ENCODE peak calls at places on chromosomes 4 and X, in five cellular contexts. X is tibial artery, C is heart right ventricle, G is adipocyte, A is IMR-90. I is an unnamed sample.

GRCh38 chr4:171281359-171281758 is 531.8 kb upstream of the GALNTL6 start:
- DNase-seq in X (no peak), A (no peak), G (no peak), C (no peak), I (no peak)

GRCh38 chr4:152992491-152992890 is 56.4 kb downstream of the FHDC1 start:
- DNase-seq in C (no peak), A (no peak), G (no peak), X (no peak), I (no peak)

GRCh38 chrX:46582325-46582724 is 8.8 kb downstream of the CHST7 start:
- DNase-seq in G (peak; percentile 48), A (peak; percentile 41), X (no peak), C (no peak), I (no peak)

GRCh38 chrX:143869018-143869417 is 14.9 kb upstream of the UBE2NL start:
- DNase-seq in G (no peak), C (no peak), X (no peak), A (no peak), I (no peak)

GRCh38 chr4:55346851-55347255 is 811 bp downstream of the SRD5A3 start:
- DNase-seq in C (no peak), A (no peak), G (no peak), X (no peak), I (no peak)

GRCh38 chr4:13535708-13536361 is 8.5 kb downstream of the NKX3-2 start:
- DNase-seq in G (no peak), X (no peak), C (no peak), A (no peak), I (no peak)

GRCh38 chr4:168528131-168528949 is 31.5 kb downstream of the PALLD start:
- DNase-seq in G (peak; percentile 34), X (no peak), A (peak; percentile 62), C (no peak), I (no peak)

GRCh38 chr4:72997409-72997808 is 72.1 kb downstream of the COX18 start:
- DNase-seq in A (peak; percentile 11), X (no peak), G (no peak), C (no peak), I (peak; percentile 51)

GRCh38 chr4:76738081-76738931 is 159.6 kb downstream of the SOWAHB start:
- DNase-seq in C (peak; percentile 31), X (peak; percentile 45), G (peak; percentile 76), A (peak; percentile 92), I (no peak)

GRCh38 chrX:110346681-110347080 is 12.0 kb upstream of the RTL9 start:
- DNase-seq in A (no peak), C (peak; percentile 3), G (no peak), X (no peak), I (no peak)

GRCh38 chr4:181254771-181255170 is 988.4 kb upstream of the TENM3 start:
- DNase-seq in X (no peak), G (no peak), C (no peak), A (no peak), I (no peak)

GRCh38 chr4:101205878-101206277 is 141.4 kb downstream of the PPP3CA start:
- DNase-seq in X (no peak), G (no peak), A (peak; percentile 63), C (no peak), I (no peak)

GRCh38 chr4:4667643-4668081 is 125.8 kb upstream of the STX18 start:
- DNase-seq in A (no peak), C (no peak), X (no peak), G (no peak), I (no peak)

GRCh38 chrX:46620505-46620904 is 46.9 kb downstream of the CHST7 start:
- DNase-seq in X (no peak), A (no peak), G (no peak), C (no peak), I (no peak)

GRCh38 chr4:70741872-70742271 is 20.1 kb downstream of the RUFY3 start:
- DNase-seq in C (no peak), G (peak; percentile 37), A (peak; percentile 46), X (no peak), I (no peak)

GRCh38 chrX:107978707-107979307 is 3.4 kb downstream of the TEX13B start:
- DNase-seq in G (peak; percentile 54), X (no peak), C (no peak), A (peak; percentile 19), I (no peak)

GRCh38 chrX:37380920-37381319 is 31.8 kb downstream of the PRRG1 start:
- DNase-seq in G (peak; percentile 48), C (peak; percentile 13), A (peak; percentile 82), X (no peak), I (no peak)

GRCh38 chr4:149102765-149103164 is 660.6 kb upstream of the NR3C2 start:
- DNase-seq in C (no peak), A (no peak), G (no peak), X (no peak), I (no peak)

GRCh38 chrX:75746891-75747639 is 38.0 kb downstream of the MAGEE2 start:
- DNase-seq in X (no peak), G (peak; percentile 61), C (peak; percentile 14), A (no peak), I (peak; percentile 32)

GRCh38 chr4:129043523-129043922 is 49.8 kb downstream of the SCLT1 start:
- DNase-seq in X (no peak), A (peak; percentile 9), C (no peak), G (peak; percentile 78), I (no peak)

GRCh38 chr4:128475597-128475996 is 188.0 kb upstream of the PGRMC2 start:
- DNase-seq in C (no peak), X (no peak), A (no peak), G (no peak), I (no peak)

GRCh38 chr4:67430989-67431388 is 114.3 kb downstream of the CENPC start:
- DNase-seq in C (no peak), G (no peak), A (no peak), X (no peak), I (no peak)

GRCh38 chrX:29627833-29628232 is 587.5 kb upstream of the MAGEB2 start:
- DNase-seq in A (no peak), G (no peak), C (no peak), X (no peak), I (no peak)

GRCh38 chrX:40077176-40077575 is 20.6 kb downstream of the BCOR start:
- DNase-seq in X (no peak), A (no peak), C (no peak), G (no peak), I (no peak)

GRCh38 chrX:57286507-57287251 is at the start of gene FAAH2:
- DNase-seq in A (no peak), X (no peak), C (no peak), G (no peak), I (peak; percentile 70)

GRCh38 chr4:150209140-150209829 is 131.0 kb downstream of the DCLK2 start:
- DNase-seq in G (peak; percentile 71), X (peak; percentile 56), A (peak; percentile 71), C (peak; percentile 73), I (peak; percentile 53)

GRCh38 chr4:183700407-183700806 is 41.3 kb downstream of the TRAPPC11 start:
- DNase-seq in G (no peak), A (no peak), X (no peak), C (no peak), I (no peak)

GRCh38 chr4:53705151-53705764 is 114.0 kb upstream of the LNX1 start:
- DNase-seq in A (no peak), G (no peak), X (no peak), C (no peak), I (no peak)

GRCh38 chr4:55348436-55348835 is 2.4 kb downstream of the SRD5A3 start:
- DNase-seq in C (no peak), A (peak; percentile 82), X (no peak), G (no peak), I (no peak)

GRCh38 chr4:24395937-24396336 is 188.4 kb downstream of the DHX15 start:
- DNase-seq in C (no peak), X (no peak), G (no peak), A (no peak), I (no peak)

GRCh38 chr4:20065952-20066351 is 185.8 kb upstream of the SLIT2 start:
- DNase-seq in G (no peak), C (no peak), A (no peak), X (no peak), I (no peak)

GRCh38 chr4:48571471-48571870 is 81.4 kb downstream of the ZAR1 start:
- DNase-seq in C (no peak), G (no peak), X (no peak), A (no peak), I (no peak)

GRCh38 chr4:102868153-102868781 is 525 bp upstream of the CISD2 start:
- DNase-seq in A (no peak), G (no peak), C (no peak), X (peak; percentile 26), I (no peak)

GRCh38 chr4:1727117-1728031 is 6.1 kb downstream of the TACC3 start:
- DNase-seq in A (peak; percentile 75), X (peak; percentile 75), G (no peak), C (peak; percentile 83), I (peak; percentile 63)
- H3K36me3 ChIP-seq in A (peaks cover 20% of the 10 kb centered on the region), X (peaks cover 6% of the 10 kb centered on the region), G (peaks cover 5% of the 10 kb centered on the region), C (no peaks in the 10 kb centered on the region), I (peaks cover 7% of the 10 kb centered on the region)

GRCh38 chrX:150569155-150569477 is 695 bp downstream of the MTM1 start:
- DNase-seq in C (no peak), X (no peak), G (no peak), A (peak; percentile 43), I (no peak)
- H3K4me1 ChIP-seq in C (peaks cover 46% of the 10 kb centered on the region), X (no peaks in the 10 kb centered on the region), G (peaks cover 6% of the 10 kb centered on the region), A (peaks cover 3% of the 10 kb centered on the region), I (no peaks in the 10 kb centered on the region)

GRCh38 chr4:155591201-155591600 is 75.4 kb upstream of the GUCY1A1 start:
- DNase-seq in X (no peak), C (no peak), G (no peak), A (no peak), I (no peak)
- H3K36me3 ChIP-seq in X (no peaks in the 10 kb centered on the region), C (no peaks in the 10 kb centered on the region), G (no peaks in the 10 kb centered on the region), A (no peaks in the 10 kb centered on the region), I (no peaks in the 10 kb centered on the region)

GRCh38 chr4:113469926-113470325 is 291.6 kb downstream of the CAMK2D start:
- DNase-seq in G (no peak), X (no peak), A (no peak), C (no peak), I (no peak)
- H3K4me1 ChIP-seq in G (peaks cover 80% of the 10 kb centered on the region), X (peaks cover 18% of the 10 kb centered on the region), A (peaks cover 5% of the 10 kb centered on the region), C (peaks cover 60% of the 10 kb centered on the region), I (no peaks in the 10 kb centered on the region)